ENCODE peak calls at places on chromosomes 2 and 18, in nine cellular contexts. M, S, E, C, R, G, F, X and B are unnamed samples.
A peak's percentile ranks its signal among the peaks of the same experiment; 100 is the strongest.

GRCh38 chr2:190408538-190409271 is 550 bp downstream of the MFSD6 start:
- DNase-seq in M (peak; percentile 73), S (no peak), E (peak; percentile 55), C (peak; percentile 65), R (peak; percentile 29), G (peak; percentile 85), F (peak; percentile 20), X (peak; percentile 56), B (peak; percentile 83)

GRCh38 chr2:226308981-226309380 is 490.6 kb downstream of the IRS1 start:
- DNase-seq in M (no peak), S (peak; percentile 61), E (peak; percentile 86), C (no peak), R (peak; percentile 19), G (no peak), F (no peak), X (no peak), B (no peak)

GRCh38 chr18:21910906-21911305 is 170.3 kb downstream of the MIB1 start:
- DNase-seq in M (no peak), S (no peak), E (no peak), C (no peak), R (no peak), G (no peak), F (no peak), X (no peak), B (no peak)

GRCh38 chr2:85707304-85707703 is 13.1 kb downstream of the GNLY start:
- DNase-seq in M (peak; percentile 65), S (peak; percentile 95), E (peak; percentile 90), C (no peak), R (peak; percentile 83), G (no peak), F (peak; percentile 69), X (no peak), B (no peak)

GRCh38 chr2:10382313-10383061 is 65.6 kb downstream of the ODC1 start:
- DNase-seq in M (no peak), S (no peak), E (no peak), C (peak; percentile 64), R (no peak), G (no peak), F (no peak), X (no peak), B (no peak)

GRCh38 chr2:188079176-188079575 is 212.5 kb upstream of the GULP1 start:
- DNase-seq in M (no peak), S (peak; percentile 81), E (peak; percentile 84), C (no peak), R (no peak), G (no peak), F (no peak), X (no peak), B (no peak)

GRCh38 chr2:103754530-103754929 is 992.7 kb downstream of the TMEM182 start:
- DNase-seq in M (no peak), S (no peak), E (no peak), C (no peak), R (no peak), G (no peak), F (no peak), X (no peak), B (no peak)

GRCh38 chr18:59917422-59917821 is 17.6 kb downstream of the PMAIP1 start:
- DNase-seq in M (no peak), S (no peak), E (peak; percentile 67), C (no peak), R (no peak), G (no peak), F (no peak), X (no peak), B (no peak)

GRCh38 chr2:134435505-134435904 is 181.6 kb downstream of the MGAT5 start:
- DNase-seq in M (no peak), S (no peak), E (no peak), C (no peak), R (no peak), G (no peak), F (no peak), X (no peak), B (no peak)
- H3K36me3 ChIP-seq in M (peaks cover 5% of the 10 kb centered on the region), S (peaks cover 7% of the 10 kb centered on the region), E (no peaks in the 10 kb centered on the region), C (peaks cover 2% of the 10 kb centered on the region), R (peaks cover 98% of the 10 kb centered on the region), G (no peaks in the 10 kb centered on the region), F (peaks cover 43% of the 10 kb centered on the region), X (no peaks in the 10 kb centered on the region), B (no peaks in the 10 kb centered on the region)

DNA sequence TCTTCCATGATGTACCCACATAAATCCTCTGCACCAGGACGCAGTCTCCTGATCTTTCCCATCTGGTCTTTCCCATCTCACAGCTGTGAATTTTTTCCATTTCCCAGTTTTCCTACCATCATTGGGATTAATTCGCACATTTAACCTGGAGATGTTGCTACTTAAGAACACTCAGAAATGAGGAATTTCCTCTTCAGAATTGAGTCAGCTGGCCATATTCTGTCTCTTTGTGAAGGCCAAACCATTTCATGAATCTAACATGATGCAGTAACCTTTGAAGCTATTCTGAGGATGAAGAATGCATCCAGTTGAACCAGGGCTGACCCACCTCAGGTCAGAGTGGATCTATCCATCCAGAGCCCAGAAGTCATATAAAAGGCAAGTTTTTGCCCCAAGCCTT is 326.8 kb downstream of the SETBP1 start:
- DNase-seq in M (no peak), S (no peak), E (peak; percentile 70), C (no peak), R (no peak), G (no peak), F (no peak), X (no peak), B (no peak)
- H3K36me3 ChIP-seq in M (no peaks in the 10 kb centered on the region), S (no peaks in the 10 kb centered on the region), E (no peaks in the 10 kb centered on the region), C (no peaks in the 10 kb centered on the region), R (no peaks in the 10 kb centered on the region), G (no peaks in the 10 kb centered on the region), F (no peaks in the 10 kb centered on the region), X (no peaks in the 10 kb centered on the region), B (peaks cover 2% of the 10 kb centered on the region)

GRCh38 chr2:222920657-222921186 is 59.9 kb downstream of the ACSL3 start:
- DNase-seq in M (no peak), S (no peak), E (no peak), C (no peak), R (no peak), G (no peak), F (no peak), X (no peak), B (no peak)
- H3K36me3 ChIP-seq in M (peaks cover 37% of the 10 kb centered on the region), S (peaks cover 7% of the 10 kb centered on the region), E (peaks cover 13% of the 10 kb centered on the region), C (peaks cover 7% of the 10 kb centered on the region), R (peaks cover 95% of the 10 kb centered on the region), G (no peaks in the 10 kb centered on the region), F (peaks cover 99% of the 10 kb centered on the region), X (no peaks in the 10 kb centered on the region), B (peaks cover 22% of the 10 kb centered on the region)

DNA sequence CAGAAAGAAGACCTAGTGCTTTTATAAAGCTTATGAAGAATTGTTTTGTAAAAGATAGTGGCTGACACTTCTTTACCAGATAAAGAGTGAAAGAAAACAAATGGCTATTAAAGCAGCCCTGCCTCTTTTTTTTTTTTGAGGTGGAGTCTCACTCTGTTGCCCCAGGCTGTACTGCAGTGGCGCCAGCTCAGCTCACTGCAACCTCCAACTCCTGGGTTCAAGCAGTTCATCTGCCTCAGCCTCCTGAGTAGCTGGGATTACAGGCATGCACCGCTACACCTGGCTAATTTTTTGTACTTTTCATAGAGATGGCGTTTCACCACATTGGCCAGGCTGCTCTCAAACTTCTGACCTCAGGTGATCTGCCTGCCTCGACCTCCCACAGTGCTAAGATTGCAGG is 12.9 kb downstream of the ARPC2 start:
- DNase-seq in M (no peak), S (no peak), E (peak; percentile 41), C (no peak), R (no peak), G (peak; percentile 61), F (no peak), X (no peak), B (no peak)
- H3K36me3 ChIP-seq in M (peaks cover 84% of the 10 kb centered on the region), S (peaks cover 12% of the 10 kb centered on the region), E (peaks cover 77% of the 10 kb centered on the region), C (peaks cover 6% of the 10 kb centered on the region), R (peaks cover 100% of the 10 kb centered on the region), G (no peaks in the 10 kb centered on the region), F (peaks cover 94% of the 10 kb centered on the region), X (no peaks in the 10 kb centered on the region), B (peaks cover 36% of the 10 kb centered on the region)

GRCh38 chr2:73947412-73948018 is 20.8 kb downstream of the DGUOK start:
- DNase-seq in M (no peak), S (no peak), E (no peak), C (no peak), R (no peak), G (no peak), F (no peak), X (no peak), B (no peak)
- H3K36me3 ChIP-seq in M (peaks cover 80% of the 10 kb centered on the region), S (peaks cover 10% of the 10 kb centered on the region), E (peaks cover 61% of the 10 kb centered on the region), C (peaks cover 13% of the 10 kb centered on the region), R (peaks cover 91% of the 10 kb centered on the region), G (no peaks in the 10 kb centered on the region), F (peaks cover 98% of the 10 kb centered on the region), X (no peaks in the 10 kb centered on the region), B (peaks cover 28% of the 10 kb centered on the region)

DNA sequence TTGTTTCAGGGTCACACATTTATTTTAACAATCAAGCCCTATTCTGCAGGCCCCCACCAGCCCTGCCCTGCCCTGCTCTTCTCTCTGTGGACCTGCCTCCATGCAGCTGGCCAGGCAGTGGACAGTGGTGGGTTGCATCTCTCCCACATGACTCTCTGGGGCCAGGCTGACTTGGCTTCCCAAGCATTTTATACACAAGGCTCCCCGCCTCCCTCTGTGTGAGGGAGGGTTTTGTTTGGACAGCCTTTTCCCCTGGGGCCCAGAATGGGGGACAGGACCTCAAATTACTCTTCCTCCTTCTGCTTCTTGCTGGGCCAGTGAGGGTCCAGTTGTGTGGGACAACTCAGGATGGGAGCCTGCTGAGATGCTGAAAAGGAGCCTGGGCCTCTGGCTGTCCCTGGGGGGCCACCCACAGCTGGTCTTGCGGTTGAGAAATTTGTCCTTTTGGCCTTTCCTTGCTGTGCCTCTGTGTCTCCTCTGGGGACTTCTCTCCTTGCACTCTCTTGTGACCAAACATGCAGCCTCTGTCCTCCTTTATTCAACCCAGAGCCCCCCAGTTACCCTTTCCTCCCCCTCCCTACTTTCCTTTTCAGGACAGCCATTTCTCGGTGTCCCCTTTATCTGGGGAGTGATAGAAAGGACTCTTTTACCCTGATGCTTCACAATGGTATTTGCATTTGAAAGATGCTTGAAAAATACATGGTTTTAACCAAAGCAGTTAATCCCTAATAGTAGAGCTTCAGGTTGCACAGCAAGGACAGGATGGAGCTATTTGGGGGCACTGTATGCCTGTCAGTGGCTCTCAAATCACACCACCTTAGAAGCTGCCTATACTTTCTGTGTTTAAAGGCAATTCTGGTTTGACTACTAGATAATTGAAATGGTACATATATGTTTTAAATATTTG is 151.1 kb downstream of the FHOD3 start:
- DNase-seq in M (no peak), S (no peak), E (no peak), C (no peak), R (no peak), G (no peak), F (peak; percentile 53), X (no peak), B (peak; percentile 73)
- H3K36me3 ChIP-seq in M (no peaks in the 10 kb centered on the region), S (no peaks in the 10 kb centered on the region), E (no peaks in the 10 kb centered on the region), C (no peaks in the 10 kb centered on the region), R (no peaks in the 10 kb centered on the region), G (no peaks in the 10 kb centered on the region), F (no peaks in the 10 kb centered on the region), X (no peaks in the 10 kb centered on the region), B (no peaks in the 10 kb centered on the region)

GRCh38 chr2:201152999-201153398 is 29.9 kb upstream of the CASP10 start:
- DNase-seq in M (no peak), S (no peak), E (no peak), C (no peak), R (no peak), G (no peak), F (no peak), X (no peak), B (no peak)
- H3K36me3 ChIP-seq in M (peaks cover 82% of the 10 kb centered on the region), S (peaks cover 5% of the 10 kb centered on the region), E (peaks cover 28% of the 10 kb centered on the region), C (peaks cover 4% of the 10 kb centered on the region), R (peaks cover 100% of the 10 kb centered on the region), G (no peaks in the 10 kb centered on the region), F (no peaks in the 10 kb centered on the region), X (peaks cover 6% of the 10 kb centered on the region), B (peaks cover 28% of the 10 kb centered on the region)